ENCODE peak calls at places on chromosomes 16 and 17, in four cellular contexts. C, N, E and W are unnamed samples.

GRCh38 chr16:56332464-56333079 is 92.8 kb downstream of the AMFR start:
- DNase-seq in C (no peak), N (no peak), E (peak), W (no peak)

GRCh38 chr16:10635367-10636021 is 55.1 kb upstream of the EMP2 start:
- DNase-seq in C (no peak), N (no peak), E (no peak), W (no peak)

GRCh38 chr16:17224859-17225258 is 245.9 kb downstream of the XYLT1 start:
- DNase-seq in C (no peak), N (peak), E (peak), W (no peak)

GRCh38 chr16:53892155-53892554 is 188.2 kb downstream of the FTO start:
- DNase-seq in C (no peak), N (no peak), E (peak), W (no peak)

GRCh38 chr16:17828012-17828411 is 357.3 kb upstream of the XYLT1 start:
- DNase-seq in C (no peak), N (no peak), E (no peak), W (no peak)

GRCh38 chr17:48441231-48441711 is 11.3 kb upstream of the SKAP1 start:
- DNase-seq in C (no peak), N (no peak), E (no peak), W (peak)

GRCh38 chr17:62895650-62896301 is 70.3 kb upstream of the TANC2 start:
- DNase-seq in C (no peak), N (no peak), E (no peak), W (no peak)

GRCh38 chr17:3794890-3795757 is 5.9 kb downstream of the ITGAE start:
- DNase-seq in C (no peak), N (peak), E (no peak), W (no peak)

GRCh38 chr17:48131216-48131824 is 23.8 kb downstream of the SNX11 start:
- DNase-seq in C (no peak), N (peak), E (peak), W (peak)

GRCh38 chr17:34110315-34110714 is 144.8 kb upstream of the CCL2 start:
- DNase-seq in C (no peak), N (no peak), E (no peak), W (no peak)

GRCh38 chr16:2428051-2428786 is 1.0 kb upstream of the CCNF start:
- DNase-seq in C (no peak), N (peak), E (peak), W (no peak)

GRCh38 chr17:40461774-40462342 is 18.6 kb downstream of the IGFBP4 start:
- DNase-seq in C (no peak), N (peak), E (no peak), W (no peak)

GRCh38 chr17:29016635-29017034 is 10.8 kb upstream of the SEZ6 start:
- DNase-seq in C (no peak), N (no peak), E (no peak), W (no peak)

GRCh38 chr17:72407336-72408121 is 286.7 kb downstream of the SOX9 start:
- DNase-seq in C (no peak), N (peak), E (peak), W (no peak)

GRCh38 chr17:10745231-10745630 is 15.4 kb upstream of the TMEM220 start:
- DNase-seq in C (no peak), N (peak), E (no peak), W (no peak)

GRCh38 chr17:81821603-81822311 is 11.3 kb downstream of the MCRIP1 start:
- DNase-seq in C (no peak), N (peak), E (peak), W (no peak)

GRCh38 chr17:77254961-77255741 is 114.4 kb downstream of the SEC14L1 start:
- DNase-seq in C (no peak), N (no peak), E (peak), W (no peak)

GRCh38 chr16:82509636-82510035 is 117.1 kb upstream of the CDH13 start:
- DNase-seq in C (no peak), N (no peak), E (no peak), W (no peak)

GRCh38 chr16:27781195-27781524 is 231.2 kb downstream of the KATNIP start:
- DNase-seq in C (no peak), N (peak), E (no peak), W (no peak)

GRCh38 chr16:28549301-28549899 is 4.3 kb upstream of the SGF29 start:
- DNase-seq in C (no peak), N (no peak), E (no peak), W (no peak)

DNA sequence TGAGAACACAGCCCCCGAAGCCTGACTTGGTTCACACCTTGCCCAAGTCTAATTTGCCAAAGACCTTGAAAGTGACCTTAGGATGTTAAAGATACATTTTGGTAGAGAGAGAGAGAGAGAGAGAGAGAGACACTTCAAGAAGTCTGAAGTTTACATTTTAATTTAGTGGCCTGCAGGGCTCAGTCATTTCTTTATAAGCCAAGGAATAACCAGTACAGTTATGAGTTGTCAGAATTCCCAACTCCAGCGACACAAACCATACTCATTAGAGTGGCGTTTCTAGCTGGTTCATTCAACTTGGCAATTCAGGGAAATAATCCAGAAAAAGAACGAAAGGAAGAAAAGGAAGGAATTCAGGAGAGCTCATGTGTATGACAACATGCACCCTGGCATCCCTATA is 204.1 kb downstream of the CCDC182 start:
- DNase-seq in C (no peak), N (no peak), E (no peak), W (no peak)
- TF ChIP-seq POLR2AphosphoS5 in C (no peak), N (no peak), E (no peak), W (no peak)

GRCh38 chr17:74873874-74874614 is 1.2 kb upstream of the FDXR start:
- DNase-seq in C (no peak), N (no peak), E (no peak), W (no peak)
- TF ChIP-seq POLR2A in C (no peak), N (peak), E (no peak), W (no peak)

GRCh38 chr17:50861822-50862528 is 4.2 kb downstream of the TOB1 start:
- DNase-seq in C (no peak), N (no peak), E (no peak), W (no peak)

GRCh38 chr17:50864747-50865059 is 1.5 kb downstream of the TOB1 start:
- DNase-seq in C (no peak), N (no peak), E (no peak), W (no peak)

GRCh38 chr17:50863931-50864330 is 2.2 kb downstream of the TOB1 start:
- DNase-seq in C (no peak), N (no peak), E (no peak), W (no peak)

GRCh38 chr17:50865060-50865867 is 890 bp downstream of the TOB1 start:
- DNase-seq in C (no peak), N (peak), E (peak), W (no peak)

GRCh38 chr17:50863221-50863843 is 2.8 kb downstream of the TOB1 start:
- DNase-seq in C (no peak), N (peak), E (peak), W (no peak)
- TF ChIP-seq POLR2AphosphoS5 in C (no peak), N (peak), E (peak), W (no peak)

DNA sequence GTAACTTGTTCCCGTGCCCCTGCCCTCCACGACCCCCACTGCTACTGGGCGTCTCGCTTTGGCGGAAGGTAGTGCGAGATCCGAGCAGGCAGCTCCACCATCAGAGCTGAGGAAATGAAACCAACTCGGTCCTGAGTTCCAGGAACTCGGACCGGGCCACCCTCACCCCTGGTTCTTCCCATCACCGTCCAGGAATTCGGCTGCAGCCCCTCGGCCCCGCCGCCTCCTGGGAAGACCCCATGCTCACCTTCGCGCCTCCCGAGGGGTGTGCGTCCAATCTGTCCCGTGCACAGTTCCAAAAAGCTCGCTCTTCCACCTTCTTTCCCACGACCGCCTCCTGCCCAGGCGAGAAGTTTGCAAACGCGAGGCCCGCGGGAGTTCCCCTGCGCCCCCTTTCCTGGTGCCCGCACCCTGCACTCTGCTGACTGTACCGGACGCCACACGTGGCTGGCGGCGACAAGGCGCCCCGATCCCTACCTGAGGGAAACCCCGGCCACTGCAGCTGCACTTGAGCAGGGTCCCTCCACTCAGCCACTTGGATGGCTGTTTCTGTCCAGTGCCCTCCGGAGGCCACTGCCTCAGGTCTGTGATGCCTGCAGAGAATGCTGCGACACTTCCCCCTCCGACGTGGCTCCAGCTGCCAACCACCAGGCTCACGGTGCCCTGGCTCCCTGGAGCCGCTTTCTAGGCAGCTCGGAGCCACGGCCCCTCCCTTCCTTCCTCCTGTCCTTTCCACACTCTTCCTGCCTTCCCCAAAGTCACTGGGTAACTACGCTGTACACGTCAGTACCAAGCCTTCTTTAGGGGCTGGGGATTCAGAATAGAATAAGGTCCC is at the start of gene MLKL:
- DNase-seq in C (no peak), N (peak), E (peak), W (peak)
- TF ChIP-seq POLR2A in C (peak), N (no peak), E (no peak), W (peak)

DNA sequence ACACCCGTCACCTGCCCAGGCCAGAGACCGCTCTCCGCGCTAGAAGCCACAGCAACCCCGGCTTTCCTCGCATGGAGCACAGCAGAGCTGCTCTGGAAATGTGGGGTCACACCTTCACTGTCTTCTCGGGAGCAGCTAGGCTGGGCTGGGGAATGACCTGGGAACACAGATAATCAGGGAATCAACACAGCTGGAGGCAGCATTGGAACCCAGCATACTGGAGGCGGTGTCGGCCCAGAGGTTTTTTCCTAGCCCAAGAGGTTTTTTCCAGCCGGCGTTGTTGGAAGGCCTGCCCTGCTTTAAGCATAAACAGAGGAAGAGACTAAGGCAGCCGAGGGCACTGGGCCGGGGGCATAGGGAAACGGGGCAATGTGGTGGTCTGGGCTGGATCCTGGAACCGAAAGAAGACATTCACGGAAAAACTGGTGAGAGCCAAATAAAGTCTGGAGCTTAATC is 808 bp upstream of the PLD6 start:
- DNase-seq in C (no peak), N (no peak), E (no peak), W (no peak)
- TF ChIP-seq POLR2AphosphoS5 in C (no peak), N (no peak), E (no peak), W (no peak)